ENCODE peak calls at places on chromosomes 5 and 9, in ten cellular contexts. V is activated naive CD8-positive, alpha-beta T cell treated with anti-CD3 and anti-CD28 coated beads for 36 hours; B is nephron progenitor cell; N is fibroblast of lung; O is HEK293T; Y is fibroblast of pulmonary artery; E is sigmoid colon; U is AG04450; C is NCI-H1436; J is amygdala. P is an unnamed sample.

GRCh38 chr9:111114486-111114885 is 76.2 kb upstream of the LPAR1 start:
- DNase-seq in V (no peak), B (no peak), N (no peak), O (no peak), Y (no peak), E (no peak), U (no peak), C (no peak), J (no peak), P (no peak)

GRCh38 chr5:73797142-73797530 is 171.1 kb downstream of the ARHGEF28 start:
- DNase-seq in V (no peak), B (no peak), N (no peak), O (no peak), Y (peak), E (no peak), U (no peak), C (no peak), J (no peak), P (no peak)

GRCh38 chr9:123020796-123021195 is 12.7 kb upstream of the GPR21 start:
- DNase-seq in V (no peak), B (no peak), N (no peak), O (no peak), Y (no peak), E (no peak), U (no peak), C (no peak), J (no peak), P (no peak)

GRCh38 chr5:44638286-44638869 is 170.4 kb upstream of the MRPS30 start:
- DNase-seq in V (no peak), B (no peak), N (no peak), O (no peak), Y (no peak), E (no peak), U (no peak), C (no peak), J (no peak), P (no peak)

GRCh38 chr5:104071887-104072286 is 509.3 kb upstream of the NUDT12 start:
- DNase-seq in V (no peak), B (no peak), N (no peak), O (no peak), Y (no peak), E (no peak), U (no peak), C (no peak), J (no peak), P (no peak)

GRCh38 chr9:136328622-136329041 is 1.3 kb downstream of the GPSM1 start:
- DNase-seq in V (no peak), B (peak), N (peak), O (no peak), Y (peak), E (peak), U (no peak), C (no peak), J (no peak), P (no peak)

GRCh38 chr9:91811024-91811909 is 138.8 kb downstream of the ROR2 start:
- DNase-seq in V (no peak), B (no peak), N (no peak), O (no peak), Y (no peak), E (peak), U (no peak), C (no peak), J (no peak), P (no peak)

GRCh38 chr5:27702339-27702820 is 664.0 kb upstream of the CDH9 start:
- DNase-seq in V (no peak), B (no peak), N (peak), O (peak), Y (peak), E (no peak), U (no peak), C (peak), J (no peak), P (no peak)

GRCh38 chr9:33884856-33885701 is 68.1 kb downstream of the UBE2R2 start:
- DNase-seq in V (no peak), B (no peak), N (peak), O (peak), Y (peak), E (no peak), U (no peak), C (peak), J (no peak), P (peak)